ENCODE peak calls at places on chromosome 10, in four cellular contexts. E is HCT116, P is SK-N-SH, W is K562. Z is an unnamed sample.

GRCh38 chr10:100864981-100865380 is 47.8 kb upstream of the SLF2 start:
- DNase-seq in P (no peak), W (no peak), E (no peak), Z (no peak)

GRCh38 chr10:84613336-84614021 is 285.1 kb downstream of the CCSER2 start:
- DNase-seq in W (no peak), E (peak; percentile 72), P (peak; percentile 63), Z (peak; percentile 66)

GRCh38 chr10:99633832-99634231 is 13.6 kb upstream of the SLC25A28 start:
- DNase-seq in P (peak; percentile 47), W (no peak), E (no peak), Z (no peak)

GRCh38 chr10:80405636-80406035 is 2.7 kb upstream of the PRXL2A start:
- DNase-seq in W (no peak), P (no peak), E (no peak), Z (no peak)

GRCh38 chr10:35440016-35440415 is 103.7 kb downstream of the CCNY start:
- DNase-seq in W (no peak), E (no peak), P (no peak), Z (no peak)

GRCh38 chr10:63273575-63273974 is 140.4 kb downstream of the NRBF2 start:
- DNase-seq in W (no peak), P (no peak), E (no peak), Z (peak; percentile 65)

GRCh38 chr10:119461380-119461779 is 81.1 kb downstream of the RGS10 start:
- DNase-seq in P (no peak), W (no peak), E (peak; percentile 78), Z (no peak)

GRCh38 chr10:94524146-94524545 is 21.4 kb upstream of the HELLS start:
- DNase-seq in W (no peak), P (no peak), E (no peak), Z (no peak)

GRCh38 chr10:79264942-79265341 is 82.3 kb upstream of the PPIF start:
- DNase-seq in W (no peak), E (no peak), P (no peak), Z (peak; percentile 97)

GRCh38 chr10:14686356-14686755 is 88.3 kb downstream of the FAM107B start:
- DNase-seq in P (no peak), W (no peak), E (no peak), Z (no peak)

GRCh38 chr10:122490786-122491680 is 29.7 kb downstream of the HTRA1 start:
- DNase-seq in W (no peak), E (no peak), P (no peak), Z (no peak)

GRCh38 chr10:44752451-44753441 is 158.4 kb upstream of the TMEM72 start:
- DNase-seq in W (no peak), E (no peak), P (no peak), Z (peak; percentile 89)

GRCh38 chr10:86085686-86086085 is 280.9 kb downstream of the GRID1 start:
- DNase-seq in E (no peak), P (no peak), W (no peak), Z (no peak)

GRCh38 chr10:24128066-24128751 is 80.7 kb upstream of the KIAA1217 start:
- DNase-seq in P (no peak), W (no peak), E (no peak), Z (no peak)

GRCh38 chr10:12526311-12526710 is 177.0 kb downstream of the CAMK1D start:
- DNase-seq in P (no peak), E (no peak), W (no peak), Z (no peak)

GRCh38 chr10:110757563-110757962 is 113.4 kb downstream of the RBM20 start:
- DNase-seq in P (no peak), E (no peak), W (no peak), Z (no peak)

GRCh38 chr10:102452672-102453340 is 1.5 kb upstream of the C10orf95 start:
- DNase-seq in E (peak; percentile 69), W (peak; percentile 36), P (no peak), Z (no peak)

GRCh38 chr10:51999089-51999488 is 299.7 kb upstream of the CSTF2T start:
- DNase-seq in E (no peak), P (peak; percentile 12), W (no peak), Z (no peak)

GRCh38 chr10:3776796-3777571 is 8.0 kb downstream of the KLF6 start:
- DNase-seq in E (peak; percentile 59), P (no peak), W (no peak), Z (peak; percentile 89)

GRCh38 chr10:64463406-64463805 is 942.2 kb downstream of the REEP3 start:
- DNase-seq in E (no peak), W (no peak), P (no peak), Z (no peak)

GRCh38 chr10:98414932-98415709 is at the start of gene PYROXD2:
- DNase-seq in P (peak; percentile 88), E (peak; percentile 81), W (peak; percentile 74), Z (peak; percentile 97)

GRCh38 chr10:132939378-132939955 is 2.9 kb downstream of the CFAP46 start:
- DNase-seq in E (no peak), W (no peak), P (no peak), Z (no peak)

GRCh38 chr10:79342295-79342761 is 4.9 kb upstream of the PPIF start:
- DNase-seq in E (no peak), W (no peak), P (peak; percentile 86), Z (peak; percentile 44)

GRCh38 chr10:100829103-100829870 is 83.5 kb upstream of the SLF2 start:
- DNase-seq in W (peak; percentile 36), E (no peak), P (peak; percentile 72), Z (no peak)

GRCh38 chr10:90834326-90834725 is 23.5 kb downstream of the HTR7 start:
- DNase-seq in E (no peak), W (no peak), P (no peak), Z (no peak)

GRCh38 chr10:35934637-35934995 is 292.5 kb upstream of the FZD8 start:
- DNase-seq in P (no peak), W (no peak), E (no peak), Z (no peak)

GRCh38 chr10:93947055-93947454 is 46.7 kb upstream of the PLCE1 start:
- DNase-seq in E (no peak), P (no peak), W (no peak), Z (no peak)

GRCh38 chr10:97025613-97026242 is 160.0 kb downstream of the SLIT1 start:
- DNase-seq in E (peak; percentile 47), W (peak; percentile 55), P (peak; percentile 70), Z (peak; percentile 78)

GRCh38 chr10:71623098-71623985 is 96.2 kb downstream of the C10orf105 start:
- DNase-seq in E (no peak), W (peak; percentile 81), P (no peak), Z (peak; percentile 62)

GRCh38 chr10:8050561-8051108 is 3.9 kb upstream of the GATA3 start:
- DNase-seq in P (no peak), W (no peak), E (no peak), Z (peak; percentile 99)

GRCh38 chr10:100303724-100304319 is 17.3 kb upstream of the BLOC1S2 start:
- DNase-seq in E (peak; percentile 32), W (peak; percentile 36), P (peak; percentile 57), Z (peak; percentile 40)

DNA sequence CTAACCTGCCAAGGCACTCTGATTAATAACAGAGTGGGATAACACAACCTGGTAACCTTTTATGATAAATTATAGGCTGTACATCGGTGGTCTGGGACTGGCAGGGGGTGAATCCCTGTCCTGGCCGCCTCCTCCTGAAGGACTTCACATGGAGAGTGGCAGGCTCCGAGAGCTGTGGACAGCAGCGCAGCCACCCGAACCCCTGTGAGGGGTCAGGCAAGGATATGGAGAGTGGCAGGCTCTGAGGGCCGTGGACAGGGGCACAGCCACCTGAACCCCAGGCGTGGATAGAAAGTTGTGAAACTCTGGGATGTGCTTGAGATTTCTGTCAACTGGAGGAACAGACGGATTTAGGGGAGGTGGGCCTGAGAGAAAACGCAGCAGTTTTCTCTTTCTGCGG is 107.0 kb upstream of the MGMT start:
- DNase-seq in E (no peak), P (no peak), W (no peak), Z (no peak)
- TF ChIP-seq JUND in E (no peak), P (no peak), W (no peak), Z (no peak)

GRCh38 chr10:75542902-75543301 is 111.5 kb downstream of the LRMDA start:
- DNase-seq in P (peak; percentile 51), E (no peak), W (no peak), Z (no peak)
- TF ChIP-seq JUND in P (peak; percentile 36), E (no peak), W (no peak), Z (no peak)

GRCh38 chr10:104243567-104243966 is 11.1 kb upstream of the GSTO1 start:
- DNase-seq in E (no peak), P (no peak), W (no peak), Z (no peak)

GRCh38 chr10:104245066-104245632 is 9.5 kb upstream of the GSTO1 start:
- DNase-seq in P (no peak), E (no peak), W (no peak), Z (no peak)

GRCh38 chr10:104242545-104242944 is 10.4 kb upstream of the CFAP43 start:
- DNase-seq in W (no peak), P (no peak), E (no peak), Z (no peak)

GRCh38 chr10:104247513-104248146 is 7.1 kb upstream of the GSTO1 start:
- DNase-seq in E (no peak), W (no peak), P (no peak), Z (no peak)

DNA sequence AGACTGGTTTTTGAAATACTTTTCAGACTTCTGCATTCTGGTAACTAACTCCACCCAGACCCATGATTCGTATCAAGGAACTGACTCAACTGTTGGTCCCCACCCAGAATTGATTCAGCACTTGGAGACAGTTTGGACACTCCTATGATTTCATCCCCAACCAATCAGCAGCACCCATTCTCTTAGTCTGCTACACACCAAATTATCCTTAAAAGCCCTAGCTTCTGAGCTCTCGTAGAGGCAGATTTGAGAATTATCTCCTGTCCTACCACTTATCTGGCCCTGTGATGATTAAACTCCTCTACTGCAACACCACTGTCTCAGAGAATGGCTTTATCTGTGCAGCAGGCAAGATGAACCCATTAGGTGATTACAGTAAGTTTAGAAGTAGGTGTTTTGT is 7.7 kb upstream of the GSTO1 start:
- DNase-seq in P (no peak), E (no peak), W (no peak), Z (no peak)
- TF ChIP-seq JUND in P (no peak), E (no peak), W (peak; percentile 38), Z (no peak)

DNA sequence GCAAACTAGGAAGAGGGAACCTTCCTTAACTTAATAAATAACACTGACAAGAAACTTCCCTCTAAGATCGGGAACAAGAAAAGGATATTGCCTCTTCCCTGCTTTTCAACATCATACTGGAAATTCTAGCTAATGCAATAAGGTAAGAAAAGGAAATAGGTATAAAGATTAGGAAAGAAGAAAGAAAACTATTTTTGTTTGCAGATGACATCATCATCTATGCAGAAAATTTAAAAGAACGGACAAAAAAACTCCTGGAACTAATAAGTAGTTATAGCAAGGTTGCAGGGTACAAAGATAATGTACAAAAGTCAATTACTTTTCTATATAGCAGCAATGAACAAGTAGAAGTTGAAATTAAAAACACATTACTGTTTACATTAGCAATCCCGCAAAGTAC is 164.8 kb downstream of the WDR11 start:
- DNase-seq in W (no peak), P (no peak), E (no peak), Z (no peak)
- TF ChIP-seq JUND in W (no peak), P (no peak), E (no peak), Z (no peak)

DNA sequence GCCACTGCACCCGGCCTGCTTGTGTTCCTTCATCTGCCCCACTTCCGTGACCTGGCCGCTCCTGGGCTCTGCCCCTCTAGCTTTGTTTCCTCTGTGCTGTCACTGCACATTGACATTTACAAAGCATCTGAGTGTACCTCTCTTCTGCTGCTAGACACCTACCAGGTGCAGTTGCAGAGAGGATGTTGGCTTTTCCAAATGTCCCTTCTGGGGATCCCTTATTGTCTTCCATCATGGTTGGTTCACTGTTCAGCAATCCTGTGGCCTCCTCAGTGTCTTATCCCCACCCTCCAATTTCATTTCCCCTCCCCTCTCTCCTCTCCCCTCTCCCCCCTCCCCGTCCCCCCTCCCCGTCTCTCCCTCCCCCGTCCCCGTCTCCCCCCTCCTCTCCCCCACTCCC is 13.8 kb downstream of the VWA2 start:
- DNase-seq in E (no peak), W (no peak), P (no peak), Z (no peak)
- TF ChIP-seq JUND in E (no peak), W (no peak), P (no peak), Z (no peak)

GRCh38 chr10:17841055-17841454 is 31.9 kb downstream of the MRC1 start:
- DNase-seq in E (no peak), W (no peak), P (no peak), Z (no peak)
- TF ChIP-seq JUND in E (no peak), W (no peak), P (no peak), Z (no peak)

Z was measured in T47D.